ENCODE peak calls at places on chromosomes 5 and 9, in six cellular contexts. X is lower lobe of right lung, U is heart left ventricle, J is sigmoid colon, C is adipocyte, F is RWPE2. Y is an unnamed sample.

GRCh38 chr5:32004404-32004803 is 169.7 kb downstream of the GOLPH3 start:
- DNase-seq in X (no peak), C (no peak), J (no peak), U (no peak), F (no peak), Y (no peak)

GRCh38 chr9:33506626-33507370 is 17.3 kb upstream of the ANKRD18B start:
- DNase-seq in F (peak; percentile 84), X (no peak), U (no peak), J (no peak), C (peak; percentile 86), Y (no peak)

GRCh38 chr5:169921370-169921769 is 58.9 kb downstream of the INSYN2B start:
- DNase-seq in X (no peak), C (no peak), J (no peak), U (no peak), F (no peak), Y (no peak)

GRCh38 chr9:96020822-96021615 is 145.5 kb downstream of the ERCC6L2 start:
- DNase-seq in U (no peak), X (no peak), C (peak; percentile 57), J (no peak), F (no peak), Y (peak; percentile 76)

GRCh38 chr5:141654298-141654697 is 3.1 kb upstream of the FCHSD1 start:
- DNase-seq in C (peak; percentile 63), X (no peak), J (no peak), U (no peak), F (no peak), Y (peak; percentile 11)

GRCh38 chr5:17241635-17242034 is 24.2 kb downstream of the BASP1 start:
- DNase-seq in C (no peak), X (no peak), U (no peak), J (no peak), F (no peak), Y (no peak)

GRCh38 chr5:112485802-112486427 is 66.8 kb upstream of the EPB41L4A start:
- DNase-seq in X (no peak), J (no peak), F (no peak), C (no peak), U (no peak), Y (no peak)

GRCh38 chr9:71487046-71487445 is 281.3 kb downstream of the CEMIP2 start:
- DNase-seq in J (no peak), X (no peak), F (no peak), U (no peak), C (peak; percentile 19), Y (no peak)

GRCh38 chr5:172827843-172828242 is 6.2 kb upstream of the ERGIC1 start:
- DNase-seq in U (no peak), J (no peak), F (no peak), X (no peak), C (no peak), Y (no peak)

GRCh38 chr9:6007770-6008168 is 7.7 kb downstream of the RANBP6 start:
- DNase-seq in X (peak; percentile 85), F (peak; percentile 75), J (peak; percentile 91), U (peak; percentile 88), C (peak; percentile 85), Y (peak; percentile 91)

GRCh38 chr9:83935276-83935890 is 14.2 kb upstream of the KIF27 start:
- DNase-seq in F (no peak), U (no peak), X (no peak), J (no peak), C (peak; percentile 76), Y (no peak)

GRCh38 chr9:97958812-97959511 is 21.0 kb upstream of the HEMGN start:
- DNase-seq in C (peak; percentile 5), U (no peak), X (no peak), J (no peak), F (no peak), Y (no peak)

GRCh38 chr5:175246242-175246891 is 197.6 kb downstream of the DRD1 start:
- DNase-seq in F (peak; percentile 87), J (no peak), X (no peak), U (no peak), C (peak; percentile 24), Y (no peak)

GRCh38 chr9:108750656-108751175 is 105.1 kb downstream of the ACTL7B start:
- DNase-seq in J (no peak), U (no peak), C (no peak), X (no peak), F (no peak), Y (no peak)

GRCh38 chr5:180820788-180821321 is 18.2 kb upstream of the MGAT1 start:
- DNase-seq in J (no peak), U (no peak), X (no peak), F (no peak), C (no peak), Y (no peak)

GRCh38 chr5:180817847-180818246 is 15.2 kb upstream of the MGAT1 start:
- DNase-seq in C (no peak), U (no peak), X (no peak), F (no peak), J (peak; percentile 49), Y (no peak)

GRCh38 chr5:180816608-180817534 is 14.3 kb upstream of the MGAT1 start:
- DNase-seq in F (no peak), J (peak; percentile 80), U (peak; percentile 75), X (no peak), C (peak; percentile 53), Y (peak; percentile 72)

GRCh38 chr5:180818942-180819341 is 16.3 kb upstream of the MGAT1 start:
- DNase-seq in F (no peak), U (no peak), C (no peak), X (no peak), J (no peak), Y (no peak)

GRCh38 chr5:180818275-180818674 is 15.7 kb upstream of the MGAT1 start:
- DNase-seq in F (no peak), U (no peak), J (peak; percentile 44), X (no peak), C (no peak), Y (no peak)
- H3K4me1 ChIP-seq in F (no peaks in the 10 kb centered on the region), U (peaks cover 20% of the 10 kb centered on the region), J (peaks cover 9% of the 10 kb centered on the region), X (peaks cover 50% of the 10 kb centered on the region), C (peaks cover 55% of the 10 kb centered on the region), Y (peaks cover 43% of the 10 kb centered on the region)

DNA sequence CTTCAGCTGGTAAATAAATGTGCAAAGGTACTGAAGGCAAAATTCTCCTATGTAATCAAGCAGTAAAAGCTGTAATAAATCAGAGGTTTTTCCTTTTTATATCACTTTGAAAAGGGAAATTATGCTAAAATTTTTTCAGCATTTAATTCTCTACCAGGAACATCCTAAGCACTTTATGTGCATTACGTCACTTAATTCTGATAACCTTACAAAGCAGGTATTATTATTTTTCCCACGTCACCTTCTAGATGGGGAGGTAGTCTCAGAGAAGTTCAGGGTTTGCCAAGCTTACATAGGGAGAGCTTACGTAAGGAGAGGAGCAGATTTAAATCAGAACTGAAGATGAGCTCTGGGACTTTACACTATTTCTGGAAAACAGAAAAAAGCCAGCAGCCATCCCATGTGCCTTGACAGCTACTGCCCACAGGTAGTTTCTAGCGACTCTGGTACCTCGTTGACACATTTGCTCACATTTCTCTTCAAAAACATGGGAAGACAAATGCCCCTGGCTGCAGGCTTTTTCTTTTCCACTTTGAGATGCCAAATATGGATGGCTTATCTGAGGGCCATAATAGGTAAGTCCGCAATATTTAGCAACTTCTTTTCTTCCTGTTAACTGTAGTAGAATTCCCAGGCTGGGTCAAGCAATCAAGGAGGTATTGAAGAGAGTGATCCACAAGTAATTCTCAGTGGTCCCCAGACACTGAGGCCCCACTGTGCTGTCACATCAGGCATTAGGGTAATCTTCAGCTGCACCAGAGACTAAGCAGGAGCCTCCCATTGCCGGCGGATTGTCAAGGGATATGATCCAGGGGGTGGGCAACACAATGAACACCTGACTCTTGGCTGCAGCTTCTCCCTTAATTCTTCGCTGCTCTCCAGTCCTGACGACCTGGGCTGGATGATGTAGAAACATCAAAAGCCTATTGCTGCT is 78.8 kb upstream of the IFNK start:
- DNase-seq in U (no peak), C (no peak), F (no peak), X (no peak), J (no peak), Y (no peak)
- H3K4me1 ChIP-seq in U (no peaks in the 10 kb centered on the region), C (peaks cover 4% of the 10 kb centered on the region), F (peaks cover 19% of the 10 kb centered on the region), X (no peaks in the 10 kb centered on the region), J (peaks cover 2% of the 10 kb centered on the region), Y (peaks cover 4% of the 10 kb centered on the region)

DNA sequence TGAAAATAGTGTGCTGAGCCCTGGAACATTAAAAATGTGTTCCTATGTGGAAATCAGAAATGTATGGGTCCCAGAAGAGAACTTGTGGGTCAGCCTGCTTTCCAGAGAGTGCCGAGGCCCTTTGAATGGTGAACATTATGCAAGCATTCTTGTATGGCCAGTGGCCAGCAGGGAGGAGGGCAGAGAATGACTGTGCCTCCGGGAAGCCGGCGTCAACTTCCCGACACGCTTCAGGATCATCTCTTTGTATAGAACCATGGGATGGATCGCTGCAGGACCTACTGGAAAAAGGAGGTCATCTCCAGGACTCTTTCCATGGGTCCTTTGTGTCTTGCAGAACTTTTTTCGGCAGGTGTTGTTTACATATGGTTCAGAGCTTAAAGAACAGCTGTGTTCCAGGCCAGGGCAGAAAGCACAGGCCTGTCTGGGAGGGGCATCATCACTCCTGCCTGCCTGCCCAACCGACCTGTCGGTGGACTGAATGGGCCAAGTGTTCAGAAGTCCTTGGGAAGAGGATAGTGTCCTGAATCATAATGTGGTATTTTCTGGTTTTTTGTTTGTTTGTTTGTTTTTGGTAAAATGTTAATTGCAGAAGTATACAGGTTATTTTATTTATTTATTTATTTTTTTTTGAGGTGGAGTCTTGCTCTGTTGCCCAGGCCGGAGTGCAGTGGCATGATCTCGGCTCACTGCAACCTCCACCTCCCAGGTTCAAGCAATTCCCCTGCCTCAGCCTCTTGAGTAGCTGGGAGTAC is 9.0 kb downstream of the PRRC2B start:
- DNase-seq in J (peak; percentile 96), F (peak; percentile 86), C (peak; percentile 97), U (peak; percentile 94), X (peak; percentile 84), Y (peak; percentile 87)
- H3K4me1 ChIP-seq in J (peaks cover 100% of the 10 kb centered on the region), F (peaks cover 76% of the 10 kb centered on the region), C (peaks cover 77% of the 10 kb centered on the region), U (peaks cover 86% of the 10 kb centered on the region), X (peaks cover 100% of the 10 kb centered on the region), Y (peaks cover 92% of the 10 kb centered on the region)

GRCh38 chr9:126481862-126482261 is 131.9 kb upstream of the LMX1B start:
- DNase-seq in C (no peak), J (no peak), X (peak; percentile 28), U (no peak), F (no peak), Y (no peak)
- H3K4me1 ChIP-seq in C (no peaks in the 10 kb centered on the region), J (no peaks in the 10 kb centered on the region), X (no peaks in the 10 kb centered on the region), U (no peaks in the 10 kb centered on the region), F (no peaks in the 10 kb centered on the region), Y (no peaks in the 10 kb centered on the region)

GRCh38 chr9:13603916-13604315 is 324.4 kb upstream of the MPDZ start:
- DNase-seq in C (no peak), X (no peak), F (no peak), U (no peak), J (no peak), Y (no peak)
- H3K4me1 ChIP-seq in C (peaks cover 17% of the 10 kb centered on the region), X (no peaks in the 10 kb centered on the region), F (no peaks in the 10 kb centered on the region), U (peaks cover 34% of the 10 kb centered on the region), J (peaks cover 37% of the 10 kb centered on the region), Y (peaks cover 4% of the 10 kb centered on the region)

GRCh38 chr9:69570091-69570451 is 102.1 kb downstream of the APBA1 start:
- DNase-seq in C (no peak), J (no peak), X (no peak), U (no peak), F (no peak), Y (no peak)

GRCh38 chr9:69573666-69574456 is 98.3 kb downstream of the APBA1 start:
- DNase-seq in J (no peak), X (no peak), C (peak; percentile 17), U (no peak), F (no peak), Y (no peak)

GRCh38 chr9:69572611-69573010 is 99.6 kb downstream of the APBA1 start:
- DNase-seq in J (no peak), U (no peak), X (no peak), C (peak; percentile 19), F (no peak), Y (no peak)

GRCh38 chr9:69571032-69571431 is 101.1 kb downstream of the APBA1 start:
- DNase-seq in X (no peak), F (no peak), C (no peak), U (no peak), J (no peak), Y (no peak)
- H3K4me1 ChIP-seq in X (no peaks in the 10 kb centered on the region), F (peaks cover 48% of the 10 kb centered on the region), C (peaks cover 42% of the 10 kb centered on the region), U (peaks cover 4% of the 10 kb centered on the region), J (no peaks in the 10 kb centered on the region), Y (no peaks in the 10 kb centered on the region)

GRCh38 chr5:164746723-164747122 is 1241.3 kb downstream of the MAT2B start:
- DNase-seq in J (no peak), X (no peak), F (no peak), U (no peak), C (no peak), Y (no peak)
- H3K4me1 ChIP-seq in J (no peaks in the 10 kb centered on the region), X (no peaks in the 10 kb centered on the region), F (no peaks in the 10 kb centered on the region), U (no peaks in the 10 kb centered on the region), C (no peaks in the 10 kb centered on the region), Y (no peaks in the 10 kb centered on the region)

Y was measured in upper lobe of right lung.